ENCODE peak calls at places on chromosomes 7 and 10, in four cellular contexts. V, S, M and F are unnamed samples.

GRCh38 chr7:134945711-134946110 is 40.6 kb upstream of the AGBL3 start:
- DNase-seq in V (no peak), S (no peak), M (no peak), F (no peak)

GRCh38 chr7:126715076-126715475 is 537.7 kb downstream of the GRM8 start:
- DNase-seq in V (no peak), S (no peak), M (no peak), F (no peak)

GRCh38 chr7:2150445-2150815 is 82.3 kb downstream of the MAD1L1 start:
- DNase-seq in V (no peak), S (no peak), M (no peak), F (no peak)

GRCh38 chr7:29871787-29872398 is 65.6 kb downstream of the WIPF3 start:
- DNase-seq in V (no peak), S (peak), M (no peak), F (no peak)

GRCh38 chr7:36535866-36536664 is 146.4 kb downstream of the ANLN start:
- DNase-seq in V (no peak), S (no peak), M (no peak), F (no peak)

GRCh38 chr10:74177140-74177677 is 26.2 kb downstream of the ADK start:
- DNase-seq in V (peak), S (no peak), M (no peak), F (no peak)

GRCh38 chr10:102997998-102998397 is 79.9 kb downstream of the CNNM2 start:
- DNase-seq in V (no peak), S (no peak), M (no peak), F (no peak)

GRCh38 chr7:107718456-107719193 is 25.3 kb upstream of the CBLL1 start:
- DNase-seq in V (no peak), S (no peak), M (no peak), F (no peak)

GRCh38 chr10:122221958-122222357 is 49.1 kb upstream of the BTBD16 start:
- DNase-seq in V (no peak), S (no peak), M (no peak), F (no peak)

GRCh38 chr10:107576746-107577145 is 412.2 kb upstream of the SORCS1 start:
- DNase-seq in V (peak), S (no peak), M (no peak), F (no peak)

GRCh38 chr7:65276822-65277221 is 96.8 kb upstream of the ZNF92 start:
- DNase-seq in V (no peak), S (no peak), M (no peak), F (no peak)

GRCh38 chr7:27143022-27143949 is at the start of gene HOXA5:
- DNase-seq in V (peak), S (peak), M (no peak), F (no peak)

GRCh38 chr10:129397198-129397974 is 69.7 kb upstream of the MGMT start:
- DNase-seq in V (no peak), S (no peak), M (no peak), F (peak)

GRCh38 chr7:98294798-98295382 is 13.4 kb downstream of the BRI3 start:
- DNase-seq in V (peak), S (peak), M (no peak), F (no peak)

GRCh38 chr10:97140284-97140846 is 45.4 kb downstream of the SLIT1 start:
- DNase-seq in V (no peak), S (no peak), M (no peak), F (no peak)

GRCh38 chr7:117675519-117676137 is 195.8 kb downstream of the CFTR start:
- DNase-seq in V (no peak), S (no peak), M (no peak), F (no peak)

GRCh38 chr7:158448701-158449100 is 138.9 kb downstream of the PTPRN2 start:
- DNase-seq in V (no peak), S (no peak), M (no peak), F (no peak)

GRCh38 chr7:137768371-137768770 is 78.4 kb downstream of the DGKI start:
- DNase-seq in V (no peak), S (no peak), M (no peak), F (no peak)

GRCh38 chr10:126250045-126250444 is 138.2 kb downstream of the ADAM12 start:
- DNase-seq in V (no peak), S (no peak), M (no peak), F (no peak)

GRCh38 chr10:102601639-102602038 is 42.6 kb upstream of the TRIM8 start:
- DNase-seq in V (no peak), S (no peak), M (no peak), F (no peak)

GRCh38 chr10:70542565-70542938 is 60.0 kb downstream of the PRF1 start:
- DNase-seq in V (no peak), S (peak), M (no peak), F (no peak)

GRCh38 chr10:67912330-67912946 is 28.0 kb downstream of the SIRT1 start:
- DNase-seq in V (no peak), S (peak), M (no peak), F (no peak)

GRCh38 chr7:22094413-22095304 is 149.0 kb upstream of the CDCA7L start:
- DNase-seq in V (no peak), S (no peak), M (no peak), F (no peak)
- H3K4me3 ChIP-seq in V (no peak), S (no peak), M (no peak), F (no peak)

GRCh38 chr7:8133955-8134733 is 127.8 kb downstream of the ICA1 start:
- DNase-seq in V (no peak), S (no peak), M (no peak), F (no peak)
- H3K4me3 ChIP-seq in V (no peak), S (no peak), M (no peak), F (no peak)

DNA sequence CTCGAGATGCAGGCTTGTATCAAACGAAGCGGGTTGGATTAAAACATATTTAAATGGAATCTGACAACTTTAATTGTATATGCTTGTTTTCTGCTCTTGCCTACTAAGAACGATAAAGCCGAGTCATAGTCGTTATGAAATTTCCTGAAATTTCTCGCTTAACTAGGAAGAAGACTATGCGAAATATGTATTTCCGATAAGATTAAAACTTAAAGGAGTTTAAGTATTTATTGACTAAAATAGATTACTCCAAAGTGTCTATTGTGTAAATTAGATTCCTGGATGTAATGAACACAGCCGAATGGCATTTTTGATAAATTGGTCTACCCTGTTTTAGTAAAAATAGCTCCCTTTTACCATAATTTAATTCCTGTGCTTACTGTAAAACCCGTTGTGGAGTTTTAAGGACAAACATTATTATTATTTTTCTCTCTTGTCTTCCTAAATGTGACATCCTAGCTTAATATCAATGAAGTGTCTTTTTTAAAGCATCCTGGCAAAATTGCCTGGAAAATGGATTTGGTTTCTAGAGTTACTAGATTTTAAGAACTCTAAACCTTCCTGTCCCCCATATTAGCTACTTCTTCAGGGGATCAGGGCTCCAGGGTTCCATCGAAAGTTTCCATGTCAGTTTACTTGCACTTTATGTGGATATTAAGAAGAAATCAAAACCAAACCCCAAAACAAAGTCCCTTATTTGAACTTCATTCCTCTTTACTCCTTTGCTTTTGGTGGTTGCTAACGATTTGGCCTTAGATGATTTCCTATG is 688 bp downstream of the CUX1 start:
- DNase-seq in V (no peak), S (peak), M (no peak), F (no peak)
- H3K4me3 ChIP-seq in V (no peak), S (peak), M (peak), F (peak)

DNA sequence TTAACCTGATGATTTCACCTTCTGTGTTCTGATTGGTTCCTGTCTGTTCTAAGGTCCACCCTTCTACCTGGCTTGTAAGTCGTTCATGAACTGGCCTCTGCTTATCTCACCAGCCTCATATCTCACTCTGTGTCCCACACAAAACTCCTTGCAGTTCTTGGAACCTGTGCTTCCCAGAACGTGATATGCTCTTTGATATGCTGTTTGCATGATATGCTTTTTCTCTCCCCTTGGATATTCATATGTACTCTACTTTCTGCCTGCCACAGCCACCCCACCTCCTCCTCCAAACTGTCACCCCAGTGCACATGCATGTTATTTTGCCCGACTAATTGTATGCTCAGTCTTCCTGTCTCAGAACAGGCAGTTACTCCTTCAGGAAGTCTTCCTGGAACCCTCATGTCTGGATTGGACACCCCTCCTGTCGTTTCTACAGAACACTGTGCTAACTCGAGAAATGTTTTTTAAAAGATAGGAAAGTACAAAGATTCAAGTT is 1.9 kb upstream of the ITPRIP start:
- DNase-seq in V (peak), S (no peak), M (no peak), F (no peak)
- H3K4me3 ChIP-seq in V (no peak), S (peak), M (no peak), F (peak)

GRCh38 chr7:34158311-34158710 is 253.0 kb downstream of the BMPER start:
- DNase-seq in V (no peak), S (peak), M (peak), F (peak)

GRCh38 chr7:34157137-34157536 is 251.8 kb downstream of the BMPER start:
- DNase-seq in V (no peak), S (no peak), M (no peak), F (no peak)

GRCh38 chr7:34158754-34159153 is 253.4 kb downstream of the BMPER start:
- DNase-seq in V (no peak), S (peak), M (no peak), F (no peak)

GRCh38 chr7:34155225-34155908 is 250.0 kb downstream of the BMPER start:
- DNase-seq in V (peak), S (peak), M (no peak), F (peak)

DNA sequence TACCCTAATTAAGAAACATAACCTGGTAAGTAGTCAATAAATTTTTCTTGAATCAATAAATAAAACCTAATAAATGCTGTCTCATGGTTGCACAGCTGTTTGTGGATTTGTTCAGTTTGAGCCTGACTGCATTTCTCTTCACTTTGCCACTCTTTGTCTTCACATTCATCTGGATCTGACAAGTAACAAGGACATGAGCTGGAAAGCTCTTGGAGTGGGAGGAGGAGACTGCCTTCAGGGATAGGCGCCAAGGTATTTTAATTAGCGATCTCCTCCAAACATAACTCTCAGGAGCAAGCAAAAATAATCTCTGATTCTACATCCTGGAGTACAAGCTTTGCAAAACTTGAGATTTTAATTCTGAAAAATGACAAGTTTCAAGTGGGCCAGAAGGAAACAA is 251.0 kb downstream of the BMPER start:
- DNase-seq in V (no peak), S (peak), M (no peak), F (no peak)
- H3K4me3 ChIP-seq in V (no peak), S (no peak), M (no peak), F (no peak)